ENCODE peak calls at places on chromosomes 13 and 19, in seven cellular contexts. Z, E, O, Y, N, P and R are unnamed samples.

GRCh38 chr13:37870895-37871550 is 1.5 kb upstream of the TRPC4 start:
- DNase-seq in Z (no peak), E (no peak), O (no peak), Y (no peak), N (no peak), P (no peak), R (no peak)

GRCh38 chr19:35717665-35718344 is at the start of gene KMT2B:
- DNase-seq in Z (peak; percentile 100), E (no peak), O (no peak), Y (no peak), N (no peak), P (peak; percentile 94), R (no peak)

GRCh38 chr19:2556221-2557092 is 80.5 kb downstream of the GADD45B start:
- DNase-seq in Z (no peak), E (no peak), O (no peak), Y (no peak), N (no peak), P (no peak), R (no peak)

GRCh38 chr13:49357694-49358093 is 86.2 kb downstream of the CAB39L start:
- DNase-seq in Z (no peak), E (no peak), O (no peak), Y (no peak), N (no peak), P (no peak), R (no peak)

GRCh38 chr19:7426986-7427385 is 61.8 kb downstream of the PEX11G start:
- DNase-seq in Z (no peak), E (no peak), O (no peak), Y (no peak), N (no peak), P (no peak), R (no peak)

GRCh38 chr13:99979453-99980200 is 2.0 kb upstream of the ZIC2 start:
- DNase-seq in Z (no peak), E (peak; percentile 75), O (no peak), Y (no peak), N (no peak), P (peak; percentile 20), R (no peak)

GRCh38 chr19:18613589-18614234 is 1.0 kb downstream of the TMEM59L start:
- DNase-seq in Z (no peak), E (no peak), O (no peak), Y (no peak), N (no peak), P (no peak), R (no peak)

GRCh38 chr13:37194428-37194861 is 89.0 kb upstream of the CSNK1A1L start:
- DNase-seq in Z (no peak), E (no peak), O (peak; percentile 71), Y (no peak), N (no peak), P (no peak), R (no peak)

GRCh38 chr13:72229067-72229466 is 362.1 kb upstream of the DACH1 start:
- DNase-seq in Z (no peak), E (no peak), O (no peak), Y (no peak), N (no peak), P (no peak), R (no peak)

GRCh38 chr19:7534531-7534980 is 961 bp upstream of the PNPLA6 start:
- DNase-seq in Z (peak; percentile 80), E (no peak), O (peak; percentile 90), Y (peak; percentile 76), N (peak; percentile 57), P (peak; percentile 60), R (no peak)

GRCh38 chr13:99027260-99027659 is 49.4 kb upstream of the DOCK9 start:
- DNase-seq in Z (no peak), E (no peak), O (no peak), Y (no peak), N (no peak), P (no peak), R (no peak)

GRCh38 chr13:78787189-78787588 is 128.2 kb upstream of the OBI1 start:
- DNase-seq in Z (no peak), E (no peak), O (no peak), Y (no peak), N (no peak), P (no peak), R (no peak)

GRCh38 chr13:71661921-71662320 is 205.1 kb downstream of the DACH1 start:
- DNase-seq in Z (no peak), E (no peak), O (peak; percentile 92), Y (no peak), N (no peak), P (no peak), R (no peak)

GRCh38 chr19:15562861-15563260 is 52.2 kb upstream of the CYP4F8 start:
- DNase-seq in Z (no peak), E (no peak), O (no peak), Y (no peak), N (peak; percentile 39), P (no peak), R (peak; percentile 46)

GRCh38 chr19:41587838-41588210 is 11.9 kb downstream of the CEACAM21 start:
- DNase-seq in Z (no peak), E (no peak), O (no peak), Y (no peak), N (no peak), P (no peak), R (no peak)

GRCh38 chr19:18280247-18281081 is 958 bp downstream of the JUND start:
- DNase-seq in Z (peak; percentile 48), E (peak; percentile 93), O (peak; percentile 76), Y (peak; percentile 79), N (peak; percentile 85), P (peak; percentile 81), R (peak; percentile 80)

GRCh38 chr13:89686171-89686570 is 1661.3 kb upstream of the MIR17HG start:
- DNase-seq in Z (no peak), E (no peak), O (no peak), Y (no peak), N (no peak), P (no peak), R (no peak)

GRCh38 chr19:47540748-47541147 is 25.9 kb upstream of the NAPA start:
- DNase-seq in Z (peak; percentile 43), E (no peak), O (no peak), Y (no peak), N (no peak), P (no peak), R (no peak)

GRCh38 chr13:62293081-62293480 is 877.4 kb upstream of the PCDH20 start:
- DNase-seq in Z (no peak), E (no peak), O (no peak), Y (no peak), N (no peak), P (no peak), R (no peak)

GRCh38 chr19:39969681-39970423 is 1.1 kb upstream of the PSMC4 start:
- DNase-seq in Z (no peak), E (no peak), O (no peak), Y (no peak), N (no peak), P (no peak), R (no peak)

GRCh38 chr13:68264692-68265091 is 1034.6 kb upstream of the PCDH9 start:
- DNase-seq in Z (no peak), E (no peak), O (no peak), Y (no peak), N (no peak), P (no peak), R (no peak)

DNA sequence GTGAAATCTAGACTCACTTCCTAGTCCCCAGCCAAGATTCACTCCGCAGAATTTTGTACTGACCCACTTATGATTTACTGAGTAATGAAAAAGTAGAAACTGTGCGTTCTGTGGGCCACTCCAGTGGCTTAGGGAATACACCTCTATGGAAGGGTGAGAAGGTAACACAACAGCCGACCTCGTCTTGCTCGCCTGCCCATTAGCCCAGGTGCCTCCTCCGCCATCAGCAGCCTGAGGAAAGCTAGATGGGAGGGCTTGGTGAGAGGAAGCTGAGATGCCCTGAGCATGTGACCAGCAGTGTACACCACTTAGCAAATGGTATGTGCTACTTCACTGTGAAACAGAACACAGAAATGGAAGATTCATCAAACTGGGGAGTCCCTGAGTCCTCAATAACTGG is 98.3 kb upstream of the SOX1 start:
- DNase-seq in Z (no peak), E (no peak), O (no peak), Y (no peak), N (no peak), P (no peak), R (no peak)
- TF ChIP-seq POLR2A in Z (no peak), E (no peak), O (no peak), Y (no peak), N (no peak), P (no peak), R (no peak)

GRCh38 chr19:1259206-1259872 is 9.8 kb upstream of the CIRBP start:
- DNase-seq in Z (peak; percentile 25), E (no peak), O (peak; percentile 62), Y (peak; percentile 89), N (peak; percentile 73), P (peak; percentile 85), R (no peak)

GRCh38 chr19:1258707-1259205 is 10.4 kb downstream of the MIDN start:
- DNase-seq in Z (no peak), E (no peak), O (no peak), Y (no peak), N (no peak), P (no peak), R (no peak)

GRCh38 chr19:1258161-1258492 is 9.7 kb downstream of the MIDN start:
- DNase-seq in Z (no peak), E (no peak), O (no peak), Y (no peak), N (no peak), P (no peak), R (no peak)

GRCh38 chr19:1256646-1257474 is 8.5 kb downstream of the MIDN start:
- DNase-seq in Z (no peak), E (no peak), O (no peak), Y (no peak), N (no peak), P (no peak), R (no peak)

DNA sequence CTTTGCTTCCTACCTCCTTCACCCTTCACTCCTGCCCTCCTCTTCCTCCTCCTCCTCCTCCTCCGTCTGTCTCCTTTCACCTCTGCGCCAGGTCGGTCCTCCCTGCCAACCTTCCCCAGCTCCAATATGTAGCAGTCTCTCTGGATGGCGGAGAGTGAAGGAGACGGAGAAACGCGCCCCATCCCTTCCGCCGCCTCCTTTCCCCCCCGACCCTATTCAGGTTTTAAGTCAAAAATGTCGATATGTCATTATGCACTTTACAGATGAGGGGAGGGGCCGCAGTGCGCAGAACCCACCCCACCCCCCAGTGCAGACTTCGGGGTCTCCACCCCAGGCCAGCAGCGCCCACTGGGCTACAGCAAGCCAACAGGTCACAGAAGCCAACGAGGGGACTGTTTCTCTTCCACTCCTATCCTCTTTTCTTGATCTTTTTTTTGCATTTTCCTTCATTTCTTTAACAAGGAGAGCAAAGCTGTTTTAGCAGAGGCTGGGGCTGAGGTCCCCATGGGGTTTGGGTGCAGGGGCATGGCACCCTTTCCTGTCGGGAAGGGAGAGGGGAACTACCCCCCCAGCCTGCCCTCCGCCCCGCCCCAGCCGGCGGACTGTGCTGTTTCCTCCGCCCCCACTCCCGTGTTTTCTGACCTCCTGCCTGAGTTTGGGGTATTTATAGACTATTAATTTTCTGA is 9.2 kb downstream of the MIDN start:
- DNase-seq in Z (no peak), E (no peak), O (no peak), Y (no peak), N (no peak), P (no peak), R (no peak)
- TF ChIP-seq POLR2A in Z (no peak), E (no peak), O (no peak), Y (no peak), N (no peak), P (no peak), R (no peak)

GRCh38 chr19:53813996-53814395 is 10.1 kb downstream of the NLRP12 start:
- DNase-seq in Z (no peak), E (no peak), O (no peak), Y (no peak), N (no peak), P (no peak), R (no peak)
- TF ChIP-seq POLR2A in Z (no peak), E (no peak), O (no peak), Y (no peak), N (no peak), P (no peak), R (no peak)

GRCh38 chr13:27449936-27450828 is at the start of gene MTIF3:
- DNase-seq in Z (peak; percentile 71), E (peak; percentile 96), O (peak; percentile 92), Y (peak; percentile 95), N (peak; percentile 97), P (peak; percentile 95), R (peak; percentile 94)
- TF ChIP-seq POLR2A in Z (peak; percentile 71), E (peak; percentile 60), O (peak; percentile 77), Y (no peak), N (peak; percentile 77), P (peak; percentile 72), R (peak; percentile 55)